ENCODE peak calls at places on chromosomes 5 and 9, in six cellular contexts. W is WERI-Rb-1, E is cardiac septum, G is right cardiac atrium, J is amygdala, Y is NCI-H1436. S is an unnamed sample.

GRCh38 chr5:127975961-127976360 is 107.6 kb upstream of the SLC12A2 start:
- DNase-seq in G (no peak), Y (no peak), J (no peak), E (no peak), W (no peak), S (no peak)

GRCh38 chr9:127896395-127897193 is 2.8 kb downstream of the ST6GALNAC6 start:
- DNase-seq in G (no peak), Y (no peak), J (no peak), E (no peak), W (no peak), S (no peak)

GRCh38 chr9:38059233-38059936 is 9.6 kb downstream of the SHB start:
- DNase-seq in J (no peak), W (no peak), E (peak), Y (no peak), G (no peak), S (no peak)

GRCh38 chr9:112831281-112831851 is 59.3 kb downstream of the SLC46A2 start:
- DNase-seq in J (no peak), E (no peak), W (no peak), Y (no peak), G (peak), S (no peak)

GRCh38 chr9:97811534-97812246 is 41.3 kb upstream of the FOXE1 start:
- DNase-seq in W (no peak), G (no peak), J (no peak), Y (no peak), E (no peak), S (peak)

GRCh38 chr9:81083821-81084512 is 605.4 kb downstream of the TLE1 start:
- DNase-seq in Y (no peak), G (no peak), J (no peak), E (no peak), W (no peak), S (no peak)

GRCh38 chr5:124843596-124843899 is 97.1 kb upstream of the ZNF608 start:
- DNase-seq in E (no peak), Y (no peak), G (no peak), J (no peak), W (no peak), S (no peak)

GRCh38 chr9:76296561-76297276 is 97.5 kb downstream of the RFK start:
- DNase-seq in Y (no peak), W (no peak), E (no peak), G (no peak), J (no peak), S (no peak)

GRCh38 chr9:91960367-91960766 is 10.3 kb upstream of the ROR2 start:
- DNase-seq in W (no peak), E (no peak), J (no peak), Y (no peak), G (no peak), S (no peak)

GRCh38 chr5:74916831-74917710 is 50.9 kb upstream of the FAM169A start:
- DNase-seq in W (peak), E (no peak), G (no peak), J (no peak), Y (no peak), S (no peak)

GRCh38 chr5:14004598-14005394 is 60.3 kb upstream of the DNAH5 start:
- DNase-seq in Y (no peak), G (no peak), W (no peak), J (no peak), E (no peak), S (no peak)

GRCh38 chr9:38371495-38371894 is 21.0 kb upstream of the ALDH1B1 start:
- DNase-seq in W (peak), J (no peak), G (no peak), Y (peak), E (peak), S (no peak)